ENCODE peak calls at places on chromosome 11, in six cellular contexts. One of them, this sample, is unnamed.

GRCh38 chr11:30730011-30730410 is 143.9 kb upstream of the MPPED2 start:
- DNase-seq in GM23248: no peak
- DNase-seq in NCI-H1417: no peak
- DNase-seq in AML-193: no peak
- DNase-seq in WERI-Rb-1: no peak
- DNase-seq in HT-29: no peak
- DNase-seq in this sample: no peak

GRCh38 chr11:46006418-46007070 is 84.1 kb downstream of the LARGE2 start:
- DNase-seq in GM23248: peak
- DNase-seq in NCI-H1417: peak
- DNase-seq in AML-193: peak
- DNase-seq in WERI-Rb-1: peak
- DNase-seq in HT-29: peak
- DNase-seq in this sample: peak

GRCh38 chr11:67644042-67644441 is 4.5 kb upstream of the TBX10 start:
- DNase-seq in GM23248: peak
- DNase-seq in NCI-H1417: no peak
- DNase-seq in AML-193: peak
- DNase-seq in WERI-Rb-1: peak
- DNase-seq in HT-29: peak
- DNase-seq in this sample: peak

GRCh38 chr11:131889760-131890620 is 519.6 kb downstream of the NTM start:
- DNase-seq in GM23248: peak
- DNase-seq in NCI-H1417: peak
- DNase-seq in AML-193: no peak
- DNase-seq in WERI-Rb-1: no peak
- DNase-seq in HT-29: no peak
- DNase-seq in this sample: no peak

GRCh38 chr11:132289590-132290256 is 919.3 kb downstream of the NTM start:
- DNase-seq in GM23248: no peak
- DNase-seq in NCI-H1417: no peak
- DNase-seq in AML-193: no peak
- DNase-seq in WERI-Rb-1: no peak
- DNase-seq in HT-29: no peak
- DNase-seq in this sample: no peak

GRCh38 chr11:103529217-103529684 is 420.0 kb downstream of the DYNC2H1 start:
- DNase-seq in GM23248: peak
- DNase-seq in NCI-H1417: no peak
- DNase-seq in AML-193: no peak
- DNase-seq in WERI-Rb-1: peak
- DNase-seq in HT-29: no peak
- DNase-seq in this sample: no peak

GRCh38 chr11:66956689-66957290 is 1.4 kb downstream of the PC start:
- DNase-seq in GM23248: peak
- DNase-seq in NCI-H1417: no peak
- DNase-seq in AML-193: peak
- DNase-seq in WERI-Rb-1: no peak
- DNase-seq in HT-29: peak
- DNase-seq in this sample: peak

GRCh38 chr11:3920148-3920852 is 64.8 kb downstream of the STIM1 start:
- DNase-seq in GM23248: peak
- DNase-seq in NCI-H1417: no peak
- DNase-seq in AML-193: peak
- DNase-seq in WERI-Rb-1: no peak
- DNase-seq in HT-29: no peak
- DNase-seq in this sample: peak

GRCh38 chr11:19868871-19869270 is 156.2 kb downstream of the NAV2 start:
- DNase-seq in GM23248: no peak
- DNase-seq in NCI-H1417: no peak
- DNase-seq in AML-193: no peak
- DNase-seq in WERI-Rb-1: no peak
- DNase-seq in HT-29: no peak
- DNase-seq in this sample: no peak

GRCh38 chr11:47863893-47864430 is 15.8 kb upstream of the NUP160 start:
- DNase-seq in GM23248: no peak
- DNase-seq in NCI-H1417: no peak
- DNase-seq in AML-193: no peak
- DNase-seq in WERI-Rb-1: no peak
- DNase-seq in HT-29: no peak
- DNase-seq in this sample: no peak

GRCh38 chr11:116427903-116428637 is 344.7 kb downstream of the BUD13 start:
- DNase-seq in GM23248: no peak
- DNase-seq in NCI-H1417: no peak
- DNase-seq in AML-193: no peak
- DNase-seq in WERI-Rb-1: no peak
- DNase-seq in HT-29: peak
- DNase-seq in this sample: no peak

GRCh38 chr11:12386745-12387144 is 9.4 kb downstream of the PARVA start:
- DNase-seq in GM23248: no peak
- DNase-seq in NCI-H1417: no peak
- DNase-seq in AML-193: no peak
- DNase-seq in WERI-Rb-1: no peak
- DNase-seq in HT-29: no peak
- DNase-seq in this sample: no peak

GRCh38 chr11:36363361-36364272 is 67.5 kb downstream of the PRR5L start:
- DNase-seq in GM23248: peak
- DNase-seq in NCI-H1417: no peak
- DNase-seq in AML-193: no peak
- DNase-seq in WERI-Rb-1: no peak
- DNase-seq in HT-29: peak
- DNase-seq in this sample: peak

GRCh38 chr11:72363112-72363511 is 71.2 kb downstream of the CLPB start:
- DNase-seq in GM23248: no peak
- DNase-seq in NCI-H1417: no peak
- DNase-seq in AML-193: no peak
- DNase-seq in WERI-Rb-1: no peak
- DNase-seq in HT-29: no peak
- DNase-seq in this sample: peak

GRCh38 chr11:114916406-114916805 is 238.1 kb downstream of the NXPE2 start:
- DNase-seq in GM23248: no peak
- DNase-seq in NCI-H1417: no peak
- DNase-seq in AML-193: no peak
- DNase-seq in WERI-Rb-1: no peak
- DNase-seq in HT-29: no peak
- DNase-seq in this sample: no peak

GRCh38 chr11:112288021-112288420 is 27.4 kb upstream of the PLET1 start:
- DNase-seq in GM23248: no peak
- DNase-seq in NCI-H1417: no peak
- DNase-seq in AML-193: no peak
- DNase-seq in WERI-Rb-1: no peak
- DNase-seq in HT-29: no peak
- DNase-seq in this sample: no peak

GRCh38 chr11:8386134-8386864 is 122.6 kb upstream of the LMO1 start:
- DNase-seq in GM23248: no peak
- DNase-seq in NCI-H1417: no peak
- DNase-seq in AML-193: no peak
- DNase-seq in WERI-Rb-1: no peak
- DNase-seq in HT-29: no peak
- DNase-seq in this sample: no peak

GRCh38 chr11:119196833-119197483 is 9.2 kb upstream of the CBL start:
- DNase-seq in GM23248: peak
- DNase-seq in NCI-H1417: peak
- DNase-seq in AML-193: peak
- DNase-seq in WERI-Rb-1: peak
- DNase-seq in HT-29: peak
- DNase-seq in this sample: peak

GRCh38 chr11:15965562-15966250 is 390.6 kb downstream of the SOX6 start:
- DNase-seq in GM23248: no peak
- DNase-seq in NCI-H1417: no peak
- DNase-seq in AML-193: no peak
- DNase-seq in WERI-Rb-1: no peak
- DNase-seq in HT-29: peak
- DNase-seq in this sample: no peak

GRCh38 chr11:17393472-17393871 is 5.0 kb upstream of the KCNJ11 start:
- DNase-seq in GM23248: no peak
- DNase-seq in NCI-H1417: no peak
- DNase-seq in AML-193: no peak
- DNase-seq in WERI-Rb-1: no peak
- DNase-seq in HT-29: no peak
- DNase-seq in this sample: no peak

GRCh38 chr11:14253437-14253836 is 105.5 kb downstream of the RRAS2 start:
- DNase-seq in GM23248: no peak
- DNase-seq in NCI-H1417: peak
- DNase-seq in AML-193: no peak
- DNase-seq in WERI-Rb-1: no peak
- DNase-seq in HT-29: no peak
- DNase-seq in this sample: no peak

GRCh38 chr11:67314218-67314617 is 10.9 kb downstream of the SSH3 start:
- DNase-seq in GM23248: no peak
- DNase-seq in NCI-H1417: no peak
- DNase-seq in AML-193: no peak
- DNase-seq in WERI-Rb-1: no peak
- DNase-seq in HT-29: no peak
- DNase-seq in this sample: no peak

GRCh38 chr11:79160786-79161403 is 279.9 kb downstream of the TENM4 start:
- DNase-seq in GM23248: peak
- DNase-seq in NCI-H1417: no peak
- DNase-seq in AML-193: no peak
- DNase-seq in WERI-Rb-1: no peak
- DNase-seq in HT-29: no peak
- DNase-seq in this sample: no peak

GRCh38 chr11:34049058-34049457 is 2.5 kb upstream of the CAPRIN1 start:
- DNase-seq in GM23248: no peak
- DNase-seq in NCI-H1417: no peak
- DNase-seq in AML-193: no peak
- DNase-seq in WERI-Rb-1: no peak
- DNase-seq in HT-29: no peak
- DNase-seq in this sample: no peak

GRCh38 chr11:33773399-33774355 is 643 bp downstream of the FBXO3 start:
- DNase-seq in GM23248: peak
- DNase-seq in NCI-H1417: peak
- DNase-seq in AML-193: no peak
- DNase-seq in WERI-Rb-1: no peak
- DNase-seq in HT-29: peak
- DNase-seq in this sample: peak

GRCh38 chr11:67371199-67371548 is 2.2 kb downstream of the CLCF1 start:
- DNase-seq in GM23248: no peak
- DNase-seq in NCI-H1417: no peak
- DNase-seq in AML-193: peak
- DNase-seq in WERI-Rb-1: no peak
- DNase-seq in HT-29: no peak
- DNase-seq in this sample: no peak

GRCh38 chr11:131914299-131914902 is 544.0 kb downstream of the NTM start:
- DNase-seq in GM23248: peak
- DNase-seq in NCI-H1417: no peak
- DNase-seq in AML-193: no peak
- DNase-seq in WERI-Rb-1: no peak
- DNase-seq in HT-29: no peak
- DNase-seq in this sample: no peak

GRCh38 chr11:69178819-69179482 is 23.2 kb downstream of the SMIM38 start:
- DNase-seq in GM23248: no peak
- DNase-seq in NCI-H1417: no peak
- DNase-seq in AML-193: no peak
- DNase-seq in WERI-Rb-1: no peak
- DNase-seq in HT-29: no peak
- DNase-seq in this sample: no peak

GRCh38 chr11:7892751-7893356 is 38.2 kb downstream of the OR10A6 start:
- DNase-seq in GM23248: peak
- DNase-seq in NCI-H1417: peak
- DNase-seq in AML-193: peak
- DNase-seq in WERI-Rb-1: no peak
- DNase-seq in HT-29: peak
- DNase-seq in this sample: peak

GRCh38 chr11:64838600-64839334 is 5.7 kb downstream of the CDC42BPG start:
- DNase-seq in GM23248: no peak
- DNase-seq in NCI-H1417: no peak
- DNase-seq in AML-193: no peak
- DNase-seq in WERI-Rb-1: no peak
- DNase-seq in HT-29: no peak
- DNase-seq in this sample: no peak

This sample was measured in KBM-7.